ENCODE peak calls at places on chromosomes 13 and 19, in four cellular contexts. R is OCI-LY7, E is colonic mucosa, O is stomach. K is an unnamed sample. For H3K36me3, the result is how much of the 10 kb centered on the place peaks cover.

GRCh38 chr13:23321534-23322241 is 111.8 kb downstream of the SACS start:
- DNase-seq in R (no peak), E (no peak), O (no peak), K (peak)

GRCh38 chr19:32543107-32543900 is 37.7 kb upstream of the PDCD5 start:
- DNase-seq in R (no peak), E (no peak), O (no peak), K (peak)

GRCh38 chr13:39684531-39685137 is 29.2 kb downstream of the COG6 start:
- DNase-seq in R (peak), E (no peak), O (no peak), K (peak)

GRCh38 chr13:51978836-51979556 is 32.3 kb downstream of the ATP7B start:
- DNase-seq in R (no peak), E (peak), O (no peak), K (no peak)

GRCh38 chr19:29547361-29547960 is 21.7 kb downstream of the VSTM2B start:
- DNase-seq in R (no peak), E (no peak), O (peak), K (no peak)

GRCh38 chr13:33364192-33364591 is 78.6 kb upstream of the STARD13 start:
- DNase-seq in R (no peak), E (no peak), O (no peak), K (no peak)

GRCh38 chr19:34588249-34588648 is 88.7 kb downstream of the SCGB2B2 start:
- DNase-seq in R (no peak), E (no peak), O (no peak), K (no peak)

GRCh38 chr13:51047434-51048165 is 63.5 kb downstream of the C13orf42 start:
- DNase-seq in R (peak), E (no peak), O (no peak), K (no peak)

GRCh38 chr13:75544681-75545333 is 4.8 kb upstream of the UCHL3 start:
- DNase-seq in R (no peak), E (no peak), O (no peak), K (no peak)

GRCh38 chr13:102128216-102128800 is 273.5 kb downstream of the FGF14 start:
- DNase-seq in R (no peak), E (no peak), O (no peak), K (no peak)

GRCh38 chr13:112145221-112146072 is 78.5 kb downstream of the SOX1 start:
- DNase-seq in R (no peak), E (no peak), O (peak), K (no peak)

DNA sequence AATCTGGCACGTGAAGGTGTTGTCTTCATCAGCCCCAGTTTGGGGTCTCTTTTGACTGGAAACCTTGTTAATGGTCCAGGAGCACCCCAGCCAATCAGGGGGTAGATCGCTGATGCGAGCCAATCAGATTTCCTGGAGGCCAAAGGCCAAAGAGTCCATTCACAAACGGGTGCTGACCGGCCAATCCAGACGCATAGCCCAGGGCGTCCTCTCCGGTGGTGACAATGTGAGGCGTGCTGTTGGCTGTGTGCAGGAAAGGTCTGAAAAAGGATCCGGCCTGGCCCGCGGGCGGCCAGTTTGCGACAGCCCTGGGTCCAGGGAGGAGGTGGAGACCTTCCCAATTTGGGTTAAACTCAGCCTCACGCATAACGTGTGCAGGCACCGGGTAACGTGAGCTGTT is 3.1 kb downstream of the MAST3 start:
- DNase-seq in R (no peak), E (no peak), O (no peak), K (no peak)
- H3K4me3 ChIP-seq in R (peak), E (no peak), O (no peak), K (no peak)

GRCh38 chr13:73984201-73984600 is 150.0 kb downstream of the KLF12 start:
- DNase-seq in R (no peak), E (no peak), O (no peak), K (no peak)
- H3K27ac ChIP-seq in R (no peak), E (no peak), O (no peak), K (no peak)

DNA sequence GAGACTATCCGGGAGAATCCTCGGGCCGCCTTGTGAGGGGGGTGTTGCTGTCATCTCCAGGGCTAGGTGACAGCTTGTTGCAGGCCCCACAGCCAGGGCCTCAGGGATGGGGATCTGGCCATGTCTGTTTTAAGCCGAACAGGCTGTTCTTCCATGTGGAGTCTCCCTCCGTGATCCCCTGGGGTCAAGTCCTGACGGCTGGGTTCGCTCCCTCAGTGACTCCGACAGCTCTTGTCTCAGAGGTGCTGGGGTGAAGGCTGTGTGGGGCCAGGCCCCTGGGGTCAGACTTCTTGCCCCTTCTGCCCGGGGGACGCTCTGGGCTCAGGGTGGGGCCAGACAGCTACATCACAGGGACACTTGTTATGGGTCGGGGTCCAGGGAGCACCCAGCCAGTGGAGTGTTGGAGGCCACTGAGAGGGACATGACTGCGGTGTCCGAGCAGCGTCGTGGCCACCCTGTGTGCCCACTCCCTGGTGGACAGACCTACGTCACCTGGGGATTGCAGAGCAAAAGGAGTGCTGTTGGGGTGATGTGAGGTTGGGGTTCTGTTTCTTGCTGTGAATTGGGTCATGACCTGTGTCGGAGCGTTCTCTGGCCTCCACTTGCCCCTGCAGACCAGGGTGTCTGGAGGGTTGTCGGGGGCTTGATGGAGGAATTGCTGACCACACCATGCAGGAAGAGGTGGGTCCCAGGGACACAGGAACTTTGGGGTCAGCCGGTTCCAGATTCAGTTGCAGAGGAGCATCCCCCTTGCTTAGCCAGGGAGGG is 21.5 kb downstream of the EPN1 start:
- DNase-seq in R (no peak), E (no peak), O (no peak), K (no peak)
- H3K36me3 ChIP-seq in R (half or more), E (under half), O (half or more), K (under half)

DNA sequence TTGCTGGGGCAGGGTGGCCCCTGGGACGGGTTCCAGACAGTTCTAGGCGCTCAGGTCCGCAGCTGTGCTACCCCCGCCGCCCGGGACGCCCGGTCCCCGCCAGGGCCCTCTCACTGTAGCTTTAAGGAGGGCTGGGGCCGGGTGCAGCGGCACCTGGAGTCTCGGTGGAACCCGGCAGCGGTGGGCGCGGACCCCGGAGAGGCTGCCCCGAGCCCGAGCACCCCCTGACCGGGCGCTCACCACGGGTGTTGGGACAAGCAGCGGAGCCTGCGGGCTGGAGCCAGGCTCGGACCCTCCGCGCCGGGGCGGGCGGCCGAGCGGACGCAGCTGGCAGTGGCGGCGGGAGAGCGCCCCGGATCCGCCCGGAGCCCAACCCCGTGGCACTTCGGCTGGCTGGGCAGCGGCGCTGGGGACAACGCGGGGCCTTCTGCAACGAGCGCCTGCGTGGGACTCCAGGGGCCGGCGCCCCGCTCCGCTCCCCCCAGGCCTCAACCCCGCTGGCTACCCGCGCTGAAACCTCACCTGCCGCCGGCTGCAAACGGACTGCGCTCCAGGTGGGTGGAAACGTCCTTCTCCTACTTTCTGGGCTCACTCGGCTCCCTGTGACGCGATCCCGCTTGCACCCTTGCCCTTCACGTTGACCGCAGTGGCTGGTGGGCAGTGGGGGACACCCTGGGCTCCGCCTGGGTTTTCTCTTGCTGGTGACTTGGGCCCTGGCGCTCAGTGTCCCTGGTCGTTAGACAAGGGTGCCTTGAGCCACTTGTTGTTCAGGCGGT is 81.1 kb downstream of the ZNF429 start:
- DNase-seq in R (no peak), E (no peak), O (peak), K (no peak)
- H3K4me3 ChIP-seq in R (no peak), E (peak), O (peak), K (no peak)

GRCh38 chr13:29523199-29523931 is 72.1 kb downstream of the SLC7A1 start:
- DNase-seq in R (no peak), E (no peak), O (no peak), K (no peak)
- H3K27ac ChIP-seq in R (no peak), E (no peak), O (no peak), K (peak)